ENCODE peak calls at places on chromosomes 2 and 18, in six cellular contexts. S, G, L, D, W and F are unnamed samples.
A peak's percentile ranks its signal among the peaks of the same experiment; 100 is the strongest.

GRCh38 chr2:219309278-219309677 is at the start of gene PTPRN:
- DNase-seq in S (no peak), G (peak; percentile 58), L (no peak), D (no peak), W (peak; percentile 36), F (no peak)

GRCh38 chr18:24785019-24785418 is 324.6 kb downstream of the HRH4 start:
- DNase-seq in S (no peak), G (peak; percentile 19), L (no peak), D (no peak), W (no peak), F (no peak)

GRCh38 chr2:55916473-55917049 is 7.0 kb downstream of the EFEMP1 start:
- DNase-seq in S (no peak), G (peak; percentile 11), L (no peak), D (no peak), W (peak; percentile 67), F (no peak)

GRCh38 chr2:190571666-190572065 is 37.1 kb upstream of the NEMP2 start:
- DNase-seq in S (no peak), G (no peak), L (no peak), D (no peak), W (no peak), F (no peak)

GRCh38 chr2:187684181-187684580 is 129.9 kb upstream of the TFPI start:
- DNase-seq in S (no peak), G (peak; percentile 10), L (no peak), D (no peak), W (no peak), F (no peak)

GRCh38 chr2:216804357-216805350 is 55.2 kb downstream of the TNP1 start:
- DNase-seq in S (no peak), G (peak; percentile 25), L (no peak), D (no peak), W (no peak), F (no peak)

GRCh38 chr18:79943608-79944125 is 7.8 kb downstream of the SLC66A2 start:
- DNase-seq in S (no peak), G (no peak), L (no peak), D (no peak), W (no peak), F (no peak)

GRCh38 chr2:85504434-85505261 is 34.3 kb upstream of the MAT2A start:
- DNase-seq in S (no peak), G (peak; percentile 97), L (peak; percentile 24), D (no peak), W (peak; percentile 71), F (no peak)

GRCh38 chr2:219469186-219469724 is 29.4 kb upstream of the GMPPA start:
- DNase-seq in S (no peak), G (peak; percentile 91), L (no peak), D (no peak), W (no peak), F (peak; percentile 31)

GRCh38 chr18:74456017-74456408 is 1.1 kb downstream of the DIPK1C start:
- DNase-seq in S (no peak), G (no peak), L (no peak), D (no peak), W (no peak), F (no peak)
- H3K27me3 ChIP-seq in S (no peaks in the 10 kb centered on the region), G (peaks cover 52% of the 10 kb centered on the region), L (no peaks in the 10 kb centered on the region), D (peaks cover 70% of the 10 kb centered on the region), W (peaks cover 63% of the 10 kb centered on the region), F (no peaks in the 10 kb centered on the region)

GRCh38 chr2:158969717-158970521 is 1.5 kb downstream of the TANC1 start:
- DNase-seq in S (no peak), G (peak; percentile 58), L (peak; percentile 37), D (peak; percentile 42), W (no peak), F (peak; percentile 55)

GRCh38 chr2:158968396-158969161 is at the start of gene TANC1:
- DNase-seq in S (peak; percentile 91), G (peak; percentile 98), L (peak; percentile 95), D (peak; percentile 94), W (peak; percentile 72), F (peak; percentile 95)

GRCh38 chr2:158970522-158970855 is 2.0 kb downstream of the TANC1 start:
- DNase-seq in S (no peak), G (no peak), L (no peak), D (no peak), W (no peak), F (no peak)

GRCh38 chr2:158967731-158968395 is 577 bp upstream of the TANC1 start:
- DNase-seq in S (peak; percentile 20), G (peak; percentile 80), L (peak; percentile 61), D (peak; percentile 47), W (no peak), F (peak; percentile 60)

DNA sequence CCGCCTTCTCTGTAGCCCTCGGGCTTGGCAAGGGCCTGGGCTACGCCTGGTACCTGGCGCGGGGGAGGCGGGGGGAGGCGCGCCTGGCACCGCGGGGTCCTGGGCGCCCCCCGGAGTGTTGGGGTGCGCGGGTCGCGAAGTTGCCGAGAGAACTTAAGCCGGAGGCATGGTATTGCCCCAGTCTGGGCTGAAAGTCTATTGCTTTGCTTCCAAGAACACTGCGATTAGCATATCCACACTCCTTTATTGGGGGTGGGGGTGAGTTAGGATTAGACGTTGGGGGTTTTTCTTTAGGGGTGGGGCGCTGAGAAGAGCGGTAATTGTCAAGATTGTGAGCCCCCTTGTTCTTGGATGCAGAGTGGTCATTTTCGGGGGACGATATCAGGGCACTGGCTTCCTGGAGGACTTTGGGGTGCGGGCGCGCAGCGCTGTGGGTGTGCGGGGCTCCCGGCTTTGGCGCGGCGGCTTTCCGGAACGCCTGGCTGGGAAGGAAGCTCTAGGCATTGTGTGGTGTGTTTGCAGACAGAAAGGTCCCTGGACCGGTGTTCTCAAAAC is 799 bp downstream of the TANC1 start:
- DNase-seq in S (no peak), G (peak; percentile 34), L (no peak), D (no peak), W (no peak), F (no peak)
- H3K27ac ChIP-seq in S (peak overlapping the region; percentile 94), G (peak overlapping the region; percentile 84), L (peak overlapping the region; percentile 72), D (peak overlapping the region; percentile 89), W (no peak overlapping the region), F (peak overlapping the region; percentile 94)

DNA sequence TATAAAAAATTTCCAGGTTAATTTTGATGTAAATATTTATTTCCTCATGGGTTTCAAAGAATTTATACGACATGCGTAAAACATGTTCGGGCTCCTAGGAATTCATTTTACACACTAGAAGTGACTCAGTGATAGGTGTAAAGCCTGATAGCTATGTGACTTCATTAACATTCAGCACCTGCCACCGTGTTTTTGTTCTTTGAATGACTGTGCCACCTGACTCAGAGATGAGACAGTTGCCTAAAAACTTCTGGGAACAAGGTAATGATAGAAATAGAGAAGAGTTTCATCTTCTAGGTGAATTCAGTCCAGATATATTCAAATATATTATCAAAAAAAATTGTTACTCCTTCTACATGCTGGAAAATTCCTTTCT is 10.0 kb downstream of the IL1R2 start:
- DNase-seq in S (no peak), G (no peak), L (no peak), D (no peak), W (no peak), F (no peak)
- H3K4me3 ChIP-seq in S (no peak overlapping the region), G (no peak overlapping the region), L (no peak overlapping the region), D (no peak overlapping the region), W (no peak overlapping the region), F (no peak overlapping the region)

GRCh38 chr2:104871566-104872033 is 17.7 kb downstream of the POU3F3 start:
- DNase-seq in S (no peak), G (no peak), L (no peak), D (no peak), W (no peak), F (no peak)
- H3K27me3 ChIP-seq in S (no peaks in the 10 kb centered on the region), G (peaks cover 41% of the 10 kb centered on the region), L (no peaks in the 10 kb centered on the region), D (peaks cover 95% of the 10 kb centered on the region), W (peaks cover 50% of the 10 kb centered on the region), F (peaks cover 94% of the 10 kb centered on the region)

DNA sequence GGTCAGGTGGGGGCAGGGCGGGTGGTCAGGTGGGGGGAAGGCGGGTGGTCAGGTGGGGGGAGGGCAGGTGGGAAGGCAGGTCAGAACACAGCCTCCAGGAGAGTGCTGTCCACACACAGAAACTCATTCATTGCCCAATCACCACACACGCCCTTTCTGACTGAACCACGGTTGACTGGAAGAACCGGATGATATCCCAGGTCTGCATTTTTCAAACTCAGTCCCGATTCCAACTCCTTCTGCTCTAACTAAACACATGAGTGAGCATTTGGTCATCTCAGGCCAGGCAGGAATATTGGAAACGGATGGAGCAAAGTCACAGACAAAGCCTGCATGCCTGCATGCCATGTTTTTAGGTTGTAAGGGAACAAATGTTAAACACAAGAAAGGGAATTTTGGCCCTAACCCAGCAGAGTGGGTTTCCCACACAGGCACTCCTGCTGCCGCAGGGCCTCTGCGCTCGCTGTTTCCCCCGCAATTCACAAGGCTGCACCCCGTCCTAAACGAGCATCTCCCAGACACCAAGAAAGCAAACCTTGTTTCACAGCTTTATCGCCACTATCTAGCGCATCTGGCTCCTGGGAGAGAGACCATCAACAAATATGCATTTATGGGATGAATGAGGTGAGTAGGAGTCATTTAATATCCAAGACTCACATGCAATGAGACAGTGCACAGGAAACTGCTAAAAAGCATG is 100.1 kb downstream of the ZNF516 start:
- DNase-seq in S (no peak), G (peak; percentile 82), L (no peak), D (no peak), W (no peak), F (no peak)
- H3K27ac ChIP-seq in S (no peak overlapping the region), G (no peak overlapping the region), L (no peak overlapping the region), D (no peak overlapping the region), W (no peak overlapping the region), F (no peak overlapping the region)